ENCODE peak calls at places on chromosomes 5 and 9, in five cellular contexts. H is right atrium auricular region, Y is stomach, R is right lobe of liver, K is endothelial cell of umbilical vein. C is an unnamed sample.

GRCh38 chr5:90898330-90899013 is 339.9 kb downstream of the ADGRV1 start:
- DNase-seq in R (no peak), K (no peak), H (no peak), Y (no peak), C (peak)

GRCh38 chr5:57671371-57671770 is 188.8 kb upstream of the ACTBL2 start:
- DNase-seq in K (no peak), H (no peak), R (no peak), Y (no peak), C (no peak)

GRCh38 chr9:84404095-84404686 is 63.6 kb upstream of the SLC28A3 start:
- DNase-seq in H (no peak), R (no peak), K (peak), Y (no peak), C (no peak)

GRCh38 chr9:88458716-88459115 is 70.5 kb downstream of the SPIN1 start:
- DNase-seq in Y (no peak), H (no peak), K (no peak), R (no peak), C (peak)

GRCh38 chr5:1789838-1790462 is 9.7 kb downstream of the MRPL36 start:
- DNase-seq in K (peak), R (no peak), Y (no peak), H (no peak), C (peak)

GRCh38 chr5:99621772-99622681 is 693.2 kb upstream of the CHD1 start:
- DNase-seq in Y (no peak), R (no peak), K (no peak), H (no peak), C (no peak)

GRCh38 chr5:154236459-154237375 is 46.2 kb downstream of the GALNT10 start:
- DNase-seq in Y (no peak), H (no peak), K (no peak), R (no peak), C (no peak)

GRCh38 chr5:139588962-139589361 is 27.8 kb downstream of the UBE2D2 start:
- DNase-seq in H (no peak), K (no peak), Y (no peak), R (no peak), C (no peak)

GRCh38 chr5:136018814-136019777 is 9.7 kb upstream of the TGFBI start:
- DNase-seq in H (no peak), R (peak), Y (no peak), K (no peak), C (peak)

GRCh38 chr5:96629774-96630173 is 32.4 kb upstream of the CAST start:
- DNase-seq in K (peak), H (no peak), Y (peak), R (no peak), C (peak)

GRCh38 chr5:73311291-73312110 is 137.1 kb downstream of the FOXD1 start:
- DNase-seq in Y (no peak), R (no peak), H (no peak), K (no peak), C (peak)

GRCh38 chr5:113221294-113222176 is 213.3 kb downstream of the TSSK1B start:
- DNase-seq in R (no peak), H (no peak), K (no peak), Y (no peak), C (peak)

GRCh38 chr9:130805510-130806387 is 29.3 kb upstream of the ABL1 start:
- DNase-seq in H (no peak), Y (no peak), K (no peak), R (no peak), C (peak)

GRCh38 chr5:59874675-59875074 is 18.9 kb downstream of the PDE4D start:
- DNase-seq in H (no peak), R (no peak), K (no peak), Y (no peak), C (peak)

GRCh38 chr5:179435181-179435580 is 89.9 kb upstream of the ADAMTS2 start:
- DNase-seq in K (no peak), R (no peak), H (no peak), Y (no peak), C (no peak)

GRCh38 chr9:92671323-92671722 is 1.4 kb upstream of the IPPK start:
- DNase-seq in K (peak), H (peak), R (peak), Y (no peak), C (peak)

GRCh38 chr5:59040804-59041201 is 457.9 kb downstream of the RAB3C start:
- DNase-seq in Y (no peak), R (no peak), H (no peak), K (no peak), C (no peak)

GRCh38 chr5:6568383-6568782 is 64.5 kb downstream of the NSUN2 start:
- DNase-seq in H (peak), R (no peak), K (no peak), Y (no peak), C (no peak)

GRCh38 chr5:54049144-54049543 is 261.2 kb downstream of the ARL15 start:
- DNase-seq in K (no peak), Y (no peak), H (no peak), R (no peak), C (peak)

GRCh38 chr5:13985736-13986418 is 41.4 kb upstream of the DNAH5 start:
- DNase-seq in H (peak), Y (no peak), K (peak), R (peak), C (peak)

GRCh38 chr9:36317766-36318165 is 59.5 kb upstream of the GNE start:
- DNase-seq in R (no peak), Y (peak), K (no peak), H (no peak), C (no peak)

GRCh38 chr9:126423022-126423708 is 96.5 kb downstream of the MVB12B start:
- DNase-seq in K (no peak), Y (no peak), H (no peak), R (no peak), C (no peak)

GRCh38 chr5:176831026-176831423 is 20.7 kb downstream of the UNC5A start:
- DNase-seq in H (no peak), Y (no peak), R (no peak), K (no peak), C (no peak)

DNA sequence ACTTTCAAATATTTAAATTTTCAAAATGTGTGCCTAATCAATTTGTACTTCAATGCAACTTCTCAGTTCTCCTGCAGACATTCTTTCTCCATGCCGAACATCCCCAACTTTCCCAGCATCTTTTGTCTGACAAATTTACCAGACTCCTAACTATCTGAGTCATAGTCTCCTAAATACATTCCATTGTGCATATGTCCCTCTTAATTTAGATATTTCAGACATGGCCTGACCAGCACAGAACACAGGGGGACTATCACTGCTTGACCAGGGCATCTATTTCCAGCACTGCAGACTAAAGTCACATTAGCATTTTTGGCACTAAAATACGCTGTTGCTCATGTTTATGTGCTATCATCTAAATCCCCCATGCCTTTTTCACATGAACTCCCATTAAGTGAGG is 71.9 kb downstream of the ITGA1 start:
- DNase-seq in K (no peak), H (no peak), R (no peak), Y (no peak), C (peak)
- TF ChIP-seq CTCF in K (no peak), H (no peak), R (no peak), Y (no peak), C (no peak)

DNA sequence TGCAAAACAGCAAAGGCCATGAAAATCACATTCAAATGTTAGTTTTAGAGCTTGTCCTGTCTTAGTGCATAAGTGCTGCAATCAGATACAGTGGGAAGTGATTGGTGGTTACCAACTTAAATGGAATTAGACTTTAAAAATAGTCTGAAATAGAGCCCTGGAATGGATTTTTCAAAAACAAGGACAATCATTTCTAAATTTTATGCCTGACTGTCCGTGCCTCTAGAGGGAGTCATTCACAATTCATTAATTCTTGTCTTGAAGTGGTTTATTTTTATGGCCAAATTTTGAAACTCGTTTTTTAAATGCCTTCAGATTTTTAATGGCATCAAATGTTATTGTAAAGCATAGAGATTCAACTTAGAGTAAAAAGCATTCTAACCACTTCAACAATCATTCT is 561.8 kb upstream of the DAB2 start:
- DNase-seq in H (no peak), R (no peak), K (peak), Y (no peak), C (no peak)
- TF ChIP-seq CTCF in H (no peak), R (no peak), K (no peak), Y (no peak), C (no peak)

DNA sequence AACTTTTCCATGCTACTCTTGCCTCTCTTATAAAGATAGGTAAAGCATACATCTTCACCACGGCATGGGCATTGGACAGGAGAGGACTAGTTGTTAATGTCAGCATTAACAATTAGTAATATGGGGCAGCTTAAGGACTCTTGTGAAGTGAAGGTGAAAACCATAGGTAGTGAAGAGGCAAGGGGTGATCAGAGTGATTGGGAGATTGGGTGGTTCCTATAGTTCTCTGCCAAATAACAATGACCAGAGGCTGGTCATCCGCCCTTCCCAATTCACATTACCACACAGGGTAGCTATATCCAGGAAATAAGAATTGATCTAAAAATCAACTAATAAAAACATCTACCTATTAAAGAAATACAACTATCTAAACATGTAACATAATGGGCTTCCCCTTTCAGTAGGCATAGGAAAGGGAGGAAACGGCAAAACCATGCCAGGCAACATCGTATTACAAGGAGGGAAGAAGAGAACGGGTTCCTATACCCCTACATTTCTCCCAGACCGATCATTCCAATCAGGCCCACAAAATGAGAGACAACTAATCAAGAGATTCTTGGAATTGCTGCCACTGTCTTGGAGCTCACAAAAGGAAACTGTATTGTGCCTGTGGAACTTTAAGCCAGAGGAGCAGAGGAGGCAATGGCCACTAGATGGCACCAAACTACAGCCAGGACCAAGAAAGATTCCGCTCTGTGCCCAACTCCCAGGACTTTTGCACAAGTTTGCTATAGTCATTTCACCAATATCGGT is 121.6 kb downstream of the FBXL17 start:
- DNase-seq in Y (peak), H (peak), R (peak), K (peak), C (peak)
- TF ChIP-seq CTCF in Y (peak), H (peak), R (peak), K (peak), C (peak)

DNA sequence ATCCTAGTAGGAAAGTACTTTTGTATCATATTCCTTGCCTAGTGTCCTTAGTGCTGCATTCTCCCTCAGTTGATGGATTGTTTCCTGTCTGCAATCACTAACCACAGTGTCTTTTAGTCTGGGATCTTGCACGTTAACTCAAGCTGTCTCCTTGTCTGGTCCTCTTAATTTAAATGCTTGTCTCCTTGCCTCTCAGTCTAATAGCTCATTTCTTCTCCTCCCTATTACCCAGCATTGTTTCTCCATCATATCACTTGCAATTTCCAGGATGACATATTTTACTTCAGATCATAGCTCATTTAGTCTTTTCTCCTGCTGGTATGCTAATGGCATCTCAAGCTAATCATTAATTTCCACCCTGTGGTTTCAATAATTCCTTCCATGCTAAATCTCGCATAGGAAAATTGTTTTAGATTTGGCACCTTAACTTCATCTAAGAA is 2052.0 kb upstream of the C9orf72 start:
- DNase-seq in Y (no peak), K (no peak), R (no peak), H (no peak), C (no peak)
- TF ChIP-seq CTCF in Y (no peak), K (no peak), R (no peak), H (no peak), C (no peak)

DNA sequence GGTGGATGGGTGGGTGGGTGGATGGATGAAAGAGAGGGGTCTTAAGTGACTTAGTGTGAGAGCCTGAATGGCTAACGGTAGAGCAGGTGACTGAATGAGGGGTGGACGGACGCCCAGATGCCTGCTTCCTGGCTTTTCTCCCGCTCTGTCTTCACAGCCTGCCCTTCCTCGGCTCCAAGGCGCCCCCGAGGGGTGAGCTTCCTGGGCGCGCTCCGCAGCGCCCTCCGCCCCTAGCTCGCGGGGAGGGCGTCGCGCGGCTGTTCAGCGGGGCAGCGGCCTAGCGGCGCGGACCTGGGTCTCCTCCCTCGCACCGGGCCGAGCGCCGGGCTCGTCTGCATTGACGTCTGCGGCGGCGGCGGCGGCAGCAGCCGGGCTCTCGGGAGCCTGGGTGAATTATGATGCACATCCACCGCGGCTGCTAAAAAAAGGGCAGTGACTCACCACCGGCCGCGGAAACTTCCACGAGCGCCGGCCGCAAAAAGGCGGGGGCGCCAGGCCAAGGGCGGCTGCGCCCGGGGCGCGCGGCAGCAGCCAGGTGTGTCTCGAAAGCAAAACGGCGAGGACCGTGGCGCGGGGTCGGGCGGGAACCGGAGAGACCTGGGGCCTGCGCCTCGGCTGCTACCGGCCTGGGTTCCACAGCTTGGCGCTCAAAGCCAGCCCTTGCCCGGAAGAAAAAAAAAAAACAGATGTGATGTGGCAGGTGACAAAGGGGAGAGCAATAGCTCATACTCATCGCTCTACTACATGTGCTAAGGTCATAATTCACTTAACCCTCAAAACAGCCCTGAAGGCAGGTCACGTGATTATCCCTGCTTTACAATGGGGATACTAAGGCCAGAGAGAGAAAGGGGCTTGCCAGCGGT is 143.0 kb upstream of the ADRA1B start:
- DNase-seq in H (peak), K (peak), R (peak), Y (peak), C (peak)
- TF ChIP-seq CTCF in H (no peak), K (no peak), R (no peak), Y (no peak), C (peak)

GRCh38 chr5:121288781-121289180 is 562.9 kb upstream of the FTMT start:
- DNase-seq in H (no peak), Y (no peak), K (no peak), R (no peak), C (no peak)
- TF ChIP-seq CTCF in H (no peak), Y (no peak), K (no peak), R (no peak), C (no peak)

GRCh38 chr5:10372726-10373709 is 19.5 kb downstream of the MARCHF6 start:
- DNase-seq in H (no peak), R (no peak), Y (no peak), K (no peak), C (no peak)

GRCh38 chr5:10374032-10374431 is 20.5 kb downstream of the MARCHF6 start:
- DNase-seq in Y (no peak), R (no peak), H (no peak), K (no peak), C (no peak)

GRCh38 chr5:10377081-10377480 is 23.6 kb downstream of the MARCHF6 start:
- DNase-seq in R (no peak), H (no peak), Y (no peak), K (no peak), C (no peak)

GRCh38 chr5:10374623-10375022 is 21.1 kb downstream of the MARCHF6 start:
- DNase-seq in K (no peak), H (no peak), Y (no peak), R (no peak), C (no peak)

DNA sequence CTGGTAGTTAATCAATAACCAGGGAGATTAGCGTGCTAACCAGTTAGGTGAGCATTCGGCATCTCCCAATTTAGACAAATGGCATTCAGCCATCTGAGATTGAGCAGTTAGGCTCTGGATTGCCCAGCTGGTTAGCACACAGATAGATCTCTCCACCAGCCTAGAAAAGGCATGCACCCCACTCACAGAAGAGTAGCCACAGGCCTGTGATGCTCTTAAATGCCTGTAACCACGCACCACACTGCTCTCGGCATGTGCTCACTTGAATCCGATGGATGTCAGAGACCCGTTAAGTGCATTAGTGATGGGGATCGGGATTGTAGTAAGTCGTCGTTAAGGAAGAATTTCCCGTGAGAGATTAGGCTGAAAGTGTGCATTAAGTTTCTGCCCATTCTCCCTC is 23.0 kb downstream of the MARCHF6 start:
- DNase-seq in R (no peak), K (no peak), H (no peak), Y (no peak), C (no peak)
- TF ChIP-seq CTCF in R (no peak), K (no peak), H (no peak), Y (no peak), C (no peak)

GRCh38 chr5:74320526-74320925 is 320.0 kb downstream of the ENC1 start:
- DNase-seq in R (no peak), H (no peak), K (no peak), Y (no peak), C (no peak)

GRCh38 chr5:74326571-74327338 is 313.8 kb downstream of the ENC1 start:
- DNase-seq in Y (peak), K (peak), H (no peak), R (no peak), C (peak)

GRCh38 chr5:74325866-74326265 is 314.7 kb downstream of the ENC1 start:
- DNase-seq in R (no peak), H (no peak), K (no peak), Y (no peak), C (no peak)

GRCh38 chr5:74324556-74324955 is 316.0 kb downstream of the ENC1 start:
- DNase-seq in K (no peak), Y (no peak), H (no peak), R (no peak), C (no peak)

DNA sequence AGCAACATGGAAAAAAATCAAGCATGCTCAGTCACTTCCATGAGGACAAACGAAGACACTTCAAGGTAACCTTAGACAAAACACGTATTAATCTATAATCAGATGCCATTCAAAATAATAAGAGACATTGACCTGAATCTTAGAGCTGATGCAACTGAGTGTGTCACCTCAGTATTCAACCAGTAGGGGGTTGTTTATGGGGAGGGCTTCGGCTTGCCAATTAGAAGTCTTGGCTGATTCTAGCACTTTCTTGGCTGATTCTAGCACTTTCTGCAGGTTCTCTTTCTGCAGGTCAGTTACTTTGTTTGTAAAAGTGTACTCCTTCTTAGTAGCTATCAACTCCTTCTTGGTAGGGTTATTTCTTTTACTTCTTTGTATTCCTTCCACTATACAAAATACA is 317.6 kb downstream of the ENC1 start:
- DNase-seq in Y (no peak), H (no peak), R (no peak), K (no peak), C (no peak)
- TF ChIP-seq CTCF in Y (no peak), H (no peak), R (no peak), K (no peak), C (no peak)

DNA sequence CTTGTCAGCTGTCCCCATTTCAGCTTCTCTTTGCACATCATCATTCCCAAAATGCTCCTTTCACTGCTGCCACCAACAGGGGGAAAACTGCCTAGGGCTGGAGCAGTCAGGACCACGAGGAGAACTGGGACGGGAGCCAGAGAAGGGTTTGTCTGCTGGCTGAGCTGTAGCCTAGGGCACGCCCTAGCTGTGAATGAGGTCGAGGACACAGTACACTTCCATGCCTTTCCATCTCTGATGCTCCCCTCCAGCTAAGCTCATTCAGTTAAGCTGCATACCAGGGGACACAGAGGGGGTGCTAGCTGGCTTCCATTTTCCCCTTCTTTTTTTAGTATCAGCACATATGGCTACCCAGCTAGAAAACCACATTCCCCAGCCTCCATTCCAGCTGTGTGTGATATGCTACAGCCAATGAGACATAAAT is 64.7 kb downstream of the STK10 start:
- DNase-seq in H (peak), K (no peak), R (peak), Y (peak), C (peak)
- TF ChIP-seq CTCF in H (no peak), K (no peak), R (no peak), Y (no peak), C (peak)

GRCh38 chr9:120612218-120612617 is 32.3 kb upstream of the CDK5RAP2 start:
- DNase-seq in H (no peak), K (no peak), Y (no peak), R (no peak), C (peak)
- TF ChIP-seq CTCF in H (no peak), K (no peak), Y (no peak), R (no peak), C (peak)